ENCODE peak calls at places on chromosomes 13 and 19, in five cellular contexts. G, Y, B, T and O are unnamed samples. For H3K4me1, the result is how much of the 10 kb centered on the place peaks cover.

GRCh38 chr19:10760268-10760944 is 42.5 kb downstream of the DNM2 start:
- DNase-seq in Y (no peak), B (no peak), T (no peak), G (peak), O (no peak)

GRCh38 chr19:13797058-13797440 is 1.8 kb downstream of the ZSWIM4 start:
- DNase-seq in B (no peak), G (no peak), T (no peak), Y (no peak), O (no peak)

GRCh38 chr19:798415-799075 is 1.3 kb downstream of the PTBP1 start:
- DNase-seq in Y (no peak), G (peak), T (peak), B (peak), O (no peak)

GRCh38 chr19:50358483-50359431 is 6.7 kb downstream of the NAPSA start:
- DNase-seq in Y (peak), B (peak), T (peak), G (peak), O (peak)

GRCh38 chr19:11288349-11288748 is 7.6 kb upstream of the TSPAN16 start:
- DNase-seq in Y (no peak), T (no peak), B (no peak), G (no peak), O (no peak)

GRCh38 chr13:23377603-23378002 is 55.9 kb downstream of the SACS start:
- DNase-seq in B (no peak), G (no peak), Y (no peak), T (no peak), O (no peak)

GRCh38 chr13:21557995-21558394 is 46.0 kb downstream of the MICU2 start:
- DNase-seq in T (no peak), B (no peak), G (no peak), Y (no peak), O (no peak)

GRCh38 chr19:5343848-5344247 is 3.2 kb upstream of the PTPRS start:
- DNase-seq in B (no peak), Y (peak), T (no peak), G (no peak), O (no peak)

GRCh38 chr19:7773841-7774240 is 10.8 kb downstream of the CLEC4M start:
- DNase-seq in Y (no peak), T (no peak), B (no peak), G (no peak), O (no peak)

GRCh38 chr13:101116381-101116780 is 299.9 kb downstream of the NALCN start:
- DNase-seq in T (no peak), Y (no peak), B (no peak), G (no peak), O (no peak)

GRCh38 chr19:13841339-13842293 is 35.3 kb upstream of the NANOS3 start:
- DNase-seq in T (peak), B (peak), Y (peak), G (peak), O (no peak)

GRCh38 chr19:40542197-40542859 is 34.3 kb upstream of the SHKBP1 start:
- DNase-seq in G (peak), T (peak), Y (peak), B (peak), O (peak)

GRCh38 chr19:43699506-43700367 is 16.1 kb upstream of the IRGC start:
- DNase-seq in T (no peak), Y (peak), G (peak), B (peak), O (no peak)

GRCh38 chr13:23965346-23965745 is 68.0 kb upstream of the C1QTNF9B start:
- DNase-seq in Y (no peak), B (no peak), T (no peak), G (no peak), O (no peak)

GRCh38 chr19:10363789-10364281 is 16.5 kb downstream of the TYK2 start:
- DNase-seq in Y (no peak), B (no peak), T (no peak), G (no peak), O (no peak)

GRCh38 chr13:114122591-114123211 is 9.7 kb downstream of the RASA3 start:
- DNase-seq in T (no peak), Y (no peak), G (no peak), B (peak), O (no peak)

GRCh38 chr13:35714096-35714495 is 237.6 kb upstream of the MAB21L1 start:
- DNase-seq in Y (no peak), G (no peak), B (no peak), T (no peak), O (no peak)

GRCh38 chr19:15986694-15987093 is 37.9 kb downstream of the OR10H4 start:
- DNase-seq in G (no peak), B (no peak), Y (no peak), T (no peak), O (no peak)

GRCh38 chr13:29909975-29910674 is 59.7 kb upstream of the UBL3 start:
- DNase-seq in B (no peak), Y (peak), T (no peak), G (no peak), O (peak)

GRCh38 chr19:16257509-16258002 is 59.8 kb downstream of the AP1M1 start:
- DNase-seq in Y (no peak), B (no peak), G (no peak), T (no peak), O (no peak)

GRCh38 chr19:40584007-40584406 is 7.3 kb downstream of the SHKBP1 start:
- DNase-seq in B (no peak), T (no peak), Y (no peak), G (no peak), O (no peak)

GRCh38 chr13:27174766-27175455 is 3.3 kb upstream of the USP12 start:
- DNase-seq in B (no peak), Y (no peak), G (no peak), T (no peak), O (no peak)

GRCh38 chr19:10648360-10648759 is 5.8 kb upstream of the ILF3 start:
- DNase-seq in Y (no peak), G (no peak), T (no peak), B (no peak), O (no peak)

GRCh38 chr13:94711561-94712286 is 621 bp downstream of the SOX21 start:
- DNase-seq in T (no peak), Y (no peak), G (no peak), B (no peak), O (no peak)

GRCh38 chr13:95201814-95202521 is 99.3 kb downstream of the ABCC4 start:
- DNase-seq in Y (no peak), B (no peak), T (no peak), G (no peak), O (no peak)

GRCh38 chr19:47156861-47157454 is 26.3 kb downstream of the SAE1 start:
- DNase-seq in T (no peak), B (no peak), G (no peak), Y (no peak), O (no peak)

GRCh38 chr13:91017669-91018053 is 329.8 kb upstream of the MIR17HG start:
- DNase-seq in Y (no peak), B (no peak), T (peak), G (no peak), O (no peak)

GRCh38 chr19:5352229-5352763 is 11.7 kb upstream of the PTPRS start:
- DNase-seq in B (no peak), G (no peak), T (no peak), Y (no peak), O (no peak)

GRCh38 chr13:74770361-74770760 is 636.2 kb upstream of the KLF12 start:
- DNase-seq in Y (no peak), B (no peak), G (no peak), T (no peak), O (no peak)

GRCh38 chr19:38004100-38004504 is 97.1 kb downstream of the SIPA1L3 start:
- DNase-seq in B (no peak), T (no peak), G (no peak), Y (no peak), O (no peak)

GRCh38 chr19:44258835-44259413 is 762 bp upstream of the ZNF233 start:
- DNase-seq in B (no peak), G (no peak), T (no peak), Y (no peak), O (no peak)

GRCh38 chr19:41877490-41877876 is 404 bp downstream of the CD79A start:
- DNase-seq in Y (no peak), T (no peak), B (peak), G (peak), O (no peak)

DNA sequence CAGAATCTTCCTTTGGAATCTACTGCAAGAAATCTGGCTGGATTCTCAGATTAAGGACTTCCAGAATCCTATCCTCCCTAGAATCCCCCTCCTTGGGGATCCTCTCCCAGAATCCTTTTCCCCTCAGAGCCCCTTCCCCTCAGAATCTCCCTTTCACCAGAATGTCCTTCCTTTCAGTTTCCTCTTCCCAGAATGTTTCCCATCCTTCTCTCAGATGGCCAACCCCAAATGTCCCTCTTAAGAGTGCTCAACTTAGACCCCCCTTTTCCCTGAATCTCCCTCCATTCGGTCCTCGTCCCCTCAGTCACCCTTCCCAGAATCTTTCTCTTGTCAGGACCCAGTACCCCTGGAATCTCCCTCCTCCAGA is 584 bp upstream of the RPS16 start:
- DNase-seq in B (no peak), T (no peak), G (no peak), Y (no peak), O (no peak)
- H3K4me1 ChIP-seq in B (under half), T (under half), G (under half), Y (under half), O (under half)

GRCh38 chr19:45767881-45768643 is 990 bp downstream of the SIX5 start:
- DNase-seq in B (peak), T (peak), G (peak), Y (peak), O (peak)

GRCh38 chr19:45765365-45766292 is 3.4 kb downstream of the SIX5 start:
- DNase-seq in T (peak), Y (no peak), B (no peak), G (no peak), O (no peak)

GRCh38 chr19:45766293-45766918 is 2.6 kb downstream of the SIX5 start:
- DNase-seq in T (peak), Y (no peak), B (no peak), G (no peak), O (peak)

GRCh38 chr19:45767410-45767880 is 1.6 kb downstream of the SIX5 start:
- DNase-seq in B (peak), G (peak), T (peak), Y (peak), O (peak)

DNA sequence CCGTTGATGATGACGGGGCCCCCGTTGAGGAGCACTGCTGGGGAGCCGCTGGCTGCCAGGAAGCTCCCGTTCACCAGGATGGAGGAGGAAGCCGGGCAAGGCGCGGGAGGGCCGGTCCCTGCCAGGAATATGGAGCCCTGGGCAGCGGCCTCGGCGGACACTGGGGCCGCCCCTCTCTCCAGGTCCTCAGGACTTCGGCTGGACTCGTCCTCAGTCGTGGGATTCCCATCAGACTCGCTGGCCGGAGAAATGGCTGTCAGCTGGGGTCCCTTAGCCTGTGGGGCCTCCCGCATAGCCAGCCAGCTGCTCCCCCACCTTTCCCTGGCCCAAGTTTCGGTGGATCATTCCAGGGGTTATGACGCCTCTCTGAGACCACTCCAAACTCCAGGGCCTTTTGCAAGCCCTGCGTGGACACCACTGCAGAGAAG is 2.1 kb downstream of the SIX5 start:
- DNase-seq in G (no peak), B (no peak), Y (no peak), T (peak), O (no peak)
- H3K4me1 ChIP-seq in G (under half), B (under half), Y (under half), T (under half), O (under half)

DNA sequence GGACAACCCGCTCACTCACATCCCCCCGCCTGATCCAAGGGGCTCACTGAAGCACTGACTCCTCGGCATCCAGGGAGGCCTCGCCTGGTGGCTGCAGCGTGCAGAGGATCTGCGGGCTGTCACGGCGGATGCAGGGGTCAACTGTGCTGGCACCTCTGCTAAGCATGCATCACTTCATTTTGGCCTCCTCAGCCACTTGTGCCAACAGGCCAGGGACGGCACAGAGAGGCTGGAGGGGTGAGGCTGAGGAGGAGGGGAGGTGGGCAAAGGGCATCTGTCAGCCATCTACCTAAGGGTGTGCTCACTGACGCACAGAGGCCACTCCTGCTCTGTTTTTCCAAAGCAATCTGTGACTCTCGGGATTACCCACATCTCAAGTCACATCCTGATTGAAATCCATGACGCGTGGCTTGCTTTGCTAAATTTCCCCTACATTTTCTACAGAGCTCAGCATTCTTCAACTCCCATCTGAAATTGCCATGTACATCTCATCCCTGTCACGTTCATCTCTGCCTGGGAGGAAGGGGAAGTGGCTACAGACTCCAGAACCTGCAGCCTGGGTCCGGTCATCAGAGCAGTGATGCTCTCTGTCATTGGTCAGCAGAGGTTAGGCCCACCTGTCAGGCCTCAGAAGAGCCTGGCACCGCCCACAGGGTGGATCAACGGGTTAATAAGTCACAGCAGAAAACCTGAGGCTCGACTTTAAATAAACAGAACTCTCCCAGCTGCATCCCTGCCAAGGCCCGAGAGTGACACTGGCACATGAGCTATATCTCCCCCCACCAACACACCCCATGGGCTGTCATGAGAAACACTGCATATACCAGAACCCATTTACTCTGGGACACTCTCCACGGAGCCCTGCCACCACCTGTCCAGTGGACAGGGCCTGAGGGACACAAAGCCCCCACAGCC is 17.6 kb downstream of the ELL start:
- DNase-seq in G (peak), T (peak), B (no peak), Y (no peak), O (no peak)
- H3K4me1 ChIP-seq in G (under half), T (under half), B (half or more), Y (half or more), O (half or more)

GRCh38 chr13:98888890-98889279 is 89.0 kb downstream of the DOCK9 start:
- DNase-seq in G (no peak), T (no peak), B (no peak), Y (no peak), O (no peak)

GRCh38 chr13:98889419-98890079 is 88.3 kb downstream of the DOCK9 start:
- DNase-seq in G (no peak), T (no peak), B (no peak), Y (no peak), O (no peak)

GRCh38 chr13:98890920-98891319 is 86.9 kb downstream of the DOCK9 start:
- DNase-seq in G (no peak), B (no peak), Y (no peak), T (no peak), O (no peak)

GRCh38 chr13:98888222-98888889 is 89.5 kb downstream of the DOCK9 start:
- DNase-seq in G (no peak), B (no peak), Y (no peak), T (no peak), O (no peak)

DNA sequence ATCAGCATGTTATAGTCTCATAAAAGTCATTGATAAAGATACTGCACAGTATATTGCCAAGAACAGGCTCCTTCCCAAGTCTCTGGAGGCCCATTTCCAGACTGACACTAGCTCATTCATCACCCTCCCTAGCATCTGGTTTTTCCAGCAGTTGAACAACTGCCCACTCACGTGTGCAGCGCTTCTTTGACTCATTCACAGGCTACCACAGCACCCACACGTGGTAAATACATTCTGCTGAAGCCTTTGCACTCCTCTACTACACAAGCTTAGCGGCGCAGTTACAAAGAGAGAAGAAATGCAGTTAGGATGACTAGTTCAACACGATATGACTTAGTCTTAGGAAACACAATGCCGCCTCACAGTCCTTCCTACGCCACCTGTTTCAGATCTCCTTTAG is 87.7 kb downstream of the DOCK9 start:
- DNase-seq in G (no peak), T (no peak), Y (no peak), B (no peak), O (no peak)
- H3K4me1 ChIP-seq in G (under half), T (under half), Y (under half), B (under half), O (under half)

GRCh38 chr13:112055032-112055416 is 11.9 kb upstream of the SOX1 start:
- DNase-seq in Y (no peak), T (no peak), G (no peak), B (no peak), O (no peak)
- H3K4me1 ChIP-seq in Y (under half), T (under half), G (under half), B (under half), O (under half)

GRCh38 chr13:109256866-109257760 is 529.3 kb downstream of the IRS2 start:
- DNase-seq in B (no peak), T (peak), Y (no peak), G (no peak), O (no peak)
- H3K4me1 ChIP-seq in B (under half), T (under half), Y (under half), G (under half), O (under half)

DNA sequence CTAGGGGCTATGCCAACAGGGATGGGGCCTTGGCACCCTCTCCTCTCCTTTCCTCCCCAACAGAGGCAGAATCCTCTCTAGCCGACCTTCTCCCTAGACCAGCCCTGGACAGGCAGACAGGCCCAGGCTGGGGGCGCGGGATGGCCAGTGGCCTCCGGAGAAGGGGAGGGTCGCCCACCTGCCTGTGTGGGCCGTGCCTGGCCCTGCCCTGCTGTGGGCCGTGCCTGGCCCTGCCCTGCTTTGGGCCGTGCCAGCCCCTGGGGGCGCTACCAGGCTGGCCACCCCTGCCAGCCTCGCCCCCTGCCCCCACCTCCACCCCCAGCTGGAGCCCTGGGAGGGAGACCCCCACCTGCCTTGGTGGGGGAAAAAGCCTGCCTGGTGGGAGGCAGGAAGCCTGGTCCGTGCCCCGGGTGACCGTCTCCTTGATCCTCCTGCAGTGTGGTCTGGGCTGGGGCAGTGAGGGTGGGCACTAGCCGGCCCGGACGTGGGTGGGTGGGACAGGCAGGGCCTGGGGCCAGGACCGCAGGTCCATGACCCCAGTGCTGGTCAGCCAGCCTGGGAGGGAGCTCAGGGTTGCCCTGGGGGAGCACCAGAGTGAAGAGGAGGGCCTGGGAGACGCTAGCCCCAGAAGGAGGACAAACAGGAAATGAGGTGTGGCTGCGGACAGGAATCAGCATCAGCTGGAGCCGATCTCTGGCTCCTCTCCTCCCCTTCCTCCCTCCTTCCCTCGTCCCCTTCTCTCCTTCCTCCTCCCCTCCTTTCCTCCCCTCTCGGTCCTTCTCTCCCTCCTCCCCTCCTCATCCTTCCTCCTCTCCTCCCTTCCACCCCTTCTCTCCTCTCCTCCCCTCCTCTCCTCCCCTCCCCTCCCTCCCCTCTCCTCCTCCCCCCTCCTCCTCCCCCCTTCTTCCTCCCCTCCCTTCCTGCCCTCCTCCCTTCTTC is 5.1 kb upstream of the MKNK2 start:
- DNase-seq in B (no peak), T (peak), Y (peak), G (peak), O (peak)
- H3K4me1 ChIP-seq in B (half or more), T (under half), Y (under half), G (under half), O (under half)

DNA sequence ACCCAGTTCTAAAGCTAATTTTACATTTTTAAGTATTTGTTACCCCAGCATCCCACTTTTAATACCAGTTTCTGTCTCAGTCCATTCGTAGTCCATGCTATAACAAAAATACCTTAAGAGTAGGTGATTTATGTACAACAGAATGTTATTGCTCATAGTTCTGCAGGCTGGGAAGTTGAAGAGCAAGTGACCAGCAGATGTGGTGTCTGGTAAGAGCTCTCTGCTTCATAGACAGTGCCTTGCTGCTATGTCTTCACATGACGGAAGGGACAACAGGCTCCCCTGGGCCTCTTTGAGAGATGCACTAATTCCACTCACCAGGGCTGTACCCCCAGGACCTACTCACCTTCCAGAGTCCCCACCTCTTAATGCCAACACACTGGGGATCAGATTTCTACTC is 96.6 kb downstream of the COL4A2 start:
- DNase-seq in T (no peak), B (no peak), Y (no peak), G (no peak), O (no peak)
- H3K4me1 ChIP-seq in T (under half), B (under half), Y (under half), G (under half), O (under half)

GRCh38 chr13:34124912-34125311 is 307.0 kb downstream of the RFC3 start:
- DNase-seq in G (no peak), Y (no peak), B (no peak), T (peak), O (no peak)
- H3K4me1 ChIP-seq in G (under half), Y (under half), B (under half), T (under half), O (under half)